ENCODE peak calls at places on chromosomes 1 and 21, in five cellular contexts. G, S, M, X and F are unnamed samples.

GRCh38 chr1:53413175-53414001 is 45.8 kb upstream of the DMRTB1 start:
- DNase-seq in G (no peak), X (peak), S (no peak), M (peak), F (peak)

GRCh38 chr1:244155661-244156060 is 104.6 kb downstream of the ZBTB18 start:
- DNase-seq in S (no peak), M (no peak), G (no peak), X (no peak), F (no peak)

GRCh38 chr1:203479646-203480045 is 4.0 kb downstream of the PRELP start:
- DNase-seq in G (no peak), M (no peak), X (no peak), S (no peak), F (no peak)

GRCh38 chr1:36464605-36465393 is 615 bp upstream of the MRPS15 start:
- DNase-seq in X (no peak), G (no peak), M (peak), S (no peak), F (no peak)

GRCh38 chr1:201119206-201119814 is 7.1 kb upstream of the CACNA1S start:
- DNase-seq in G (peak), S (no peak), M (peak), X (peak), F (no peak)

GRCh38 chr1:5423109-5423508 is 569.1 kb downstream of the NPHP4 start:
- DNase-seq in M (no peak), X (peak), G (no peak), S (no peak), F (no peak)

GRCh38 chr1:117120774-117121588 is 568 bp downstream of the TRIM45 start:
- DNase-seq in G (peak), M (no peak), X (no peak), S (no peak), F (no peak)

GRCh38 chr1:157566484-157567300 is 14.4 kb upstream of the FCRL5 start:
- DNase-seq in M (no peak), X (no peak), S (no peak), G (no peak), F (peak)

GRCh38 chr1:92599184-92599583 is 112.5 kb upstream of the GFI1 start:
- DNase-seq in X (no peak), S (no peak), G (peak), M (peak), F (no peak)

GRCh38 chr1:85628791-85629531 is 48.4 kb downstream of the CCN1 start:
- DNase-seq in X (no peak), G (peak), M (no peak), S (peak), F (no peak)

GRCh38 chr1:158053276-158053675 is 59.8 kb downstream of the KIRREL1 start:
- DNase-seq in M (no peak), G (no peak), X (no peak), S (no peak), F (no peak)

GRCh38 chr1:116686175-116686574 is 18.6 kb upstream of the IGSF3 start:
- DNase-seq in M (no peak), X (no peak), G (no peak), S (no peak), F (no peak)

GRCh38 chr1:168180148-168180524 is 1.4 kb downstream of the TIPRL start:
- DNase-seq in S (no peak), X (no peak), M (no peak), G (peak), F (no peak)

GRCh38 chr1:53681647-53682368 is 57.2 kb downstream of the GLIS1 start:
- DNase-seq in G (peak), M (peak), X (peak), S (no peak), F (no peak)

GRCh38 chr1:198528376-198528775 is 12.1 kb downstream of the ATP6V1G3 start:
- DNase-seq in X (no peak), G (no peak), S (peak), M (no peak), F (no peak)

GRCh38 chr1:243230914-243231313 is 24.2 kb downstream of the CEP170 start:
- DNase-seq in M (no peak), G (peak), S (no peak), X (no peak), F (no peak)

GRCh38 chr1:40868051-40868723 is 6.0 kb upstream of the CITED4 start:
- DNase-seq in M (no peak), X (no peak), S (peak), G (peak), F (no peak)

GRCh38 chr21:45409466-45410150 is 4.6 kb downstream of the COL18A1 start:
- DNase-seq in G (no peak), S (no peak), M (no peak), X (no peak), F (no peak)

GRCh38 chr1:225481738-225482137 is 53.9 kb upstream of the LBR start:
- DNase-seq in S (no peak), M (no peak), X (no peak), G (no peak), F (no peak)

GRCh38 chr1:168582690-168583325 is 6.4 kb downstream of the XCL1 start:
- DNase-seq in X (no peak), G (no peak), S (peak), M (no peak), F (no peak)

GRCh38 chr21:39314155-39315027 is 959 bp upstream of the BRWD1 start:
- DNase-seq in M (peak), X (peak), G (peak), S (peak), F (no peak)

GRCh38 chr1:114009042-114009392 is 29.7 kb downstream of the OLFML3 start:
- DNase-seq in X (no peak), M (no peak), S (no peak), G (no peak), F (no peak)

GRCh38 chr1:4075436-4076225 is 175.6 kb upstream of the C1orf174 start:
- DNase-seq in M (no peak), S (no peak), G (no peak), X (no peak), F (no peak)

GRCh38 chr1:51093566-51093965 is 8.5 kb upstream of the C1orf185 start:
- DNase-seq in G (no peak), S (peak), M (no peak), X (no peak), F (no peak)